ENCODE peak calls at places on chromosome 5, in five cellular contexts. H, F, O, C and U are unnamed samples.
A peak's percentile ranks its signal among the peaks of the same experiment; 100 is the strongest.

GRCh38 chr5:126338516-126339153 is 84.6 kb upstream of the GRAMD2B start:
- DNase-seq in H (no peak), F (no peak), O (no peak), C (no peak), U (no peak)

GRCh38 chr5:179577286-179577960 is 27.1 kb downstream of the RUFY1 start:
- DNase-seq in H (no peak), F (no peak), O (no peak), C (no peak), U (no peak)

GRCh38 chr5:151104795-151105194 is 24.0 kb upstream of the TNIP1 start:
- DNase-seq in H (no peak), F (no peak), O (peak; percentile 74), C (no peak), U (no peak)

GRCh38 chr5:124736111-124736813 is 10.2 kb downstream of the ZNF608 start:
- DNase-seq in H (no peak), F (no peak), O (no peak), C (peak; percentile 90), U (no peak)

GRCh38 chr5:82390088-82390487 is 111.9 kb upstream of the RPS23 start:
- DNase-seq in H (no peak), F (no peak), O (no peak), C (no peak), U (no peak)

GRCh38 chr5:125093776-125094175 is 347.3 kb upstream of the ZNF608 start:
- DNase-seq in H (no peak), F (no peak), O (no peak), C (peak; percentile 81), U (peak; percentile 62)

GRCh38 chr5:111313017-111313724 is 89.0 kb downstream of the CAMK4 start:
- DNase-seq in H (no peak), F (no peak), O (no peak), C (no peak), U (no peak)

GRCh38 chr5:80346055-80346454 is 26.3 kb downstream of the SPZ1 start:
- DNase-seq in H (no peak), F (peak; percentile 47), O (no peak), C (peak; percentile 2), U (no peak)

GRCh38 chr5:8827701-8828100 is 718.2 kb downstream of the SEMA5A start:
- DNase-seq in H (no peak), F (no peak), O (no peak), C (peak; percentile 77), U (no peak)

GRCh38 chr5:135944967-135945560 is 9.7 kb downstream of the LECT2 start:
- DNase-seq in H (no peak), F (peak; percentile 66), O (peak; percentile 25), C (peak; percentile 89), U (peak; percentile 41)

GRCh38 chr5:16894236-16895057 is 41.6 kb downstream of the MYO10 start:
- DNase-seq in H (no peak), F (no peak), O (no peak), C (peak; percentile 96), U (peak; percentile 98)

GRCh38 chr5:115524199-115524598 is 20.4 kb downstream of the FEM1C start:
- DNase-seq in H (no peak), F (no peak), O (no peak), C (no peak), U (no peak)

GRCh38 chr5:93307557-93307956 is 273.5 kb downstream of the NR2F1-AS1 start:
- DNase-seq in H (no peak), F (no peak), O (no peak), C (no peak), U (no peak)

GRCh38 chr5:55276771-55277170 is 30.7 kb downstream of the DHX29 start:
- DNase-seq in H (no peak), F (no peak), O (no peak), C (no peak), U (peak; percentile 94)

GRCh38 chr5:109688647-109688998 is 1.1 kb upstream of the MAN2A1 start:
- DNase-seq in H (no peak), F (no peak), O (no peak), C (peak; percentile 31), U (no peak)

GRCh38 chr5:176542596-176543427 is 5.6 kb upstream of the RNF44 start:
- DNase-seq in H (no peak), F (peak; percentile 89), O (peak; percentile 26), C (no peak), U (no peak)

GRCh38 chr5:41200506-41200905 is 12.8 kb downstream of the C6 start:
- DNase-seq in H (no peak), F (no peak), O (no peak), C (no peak), U (no peak)

DNA sequence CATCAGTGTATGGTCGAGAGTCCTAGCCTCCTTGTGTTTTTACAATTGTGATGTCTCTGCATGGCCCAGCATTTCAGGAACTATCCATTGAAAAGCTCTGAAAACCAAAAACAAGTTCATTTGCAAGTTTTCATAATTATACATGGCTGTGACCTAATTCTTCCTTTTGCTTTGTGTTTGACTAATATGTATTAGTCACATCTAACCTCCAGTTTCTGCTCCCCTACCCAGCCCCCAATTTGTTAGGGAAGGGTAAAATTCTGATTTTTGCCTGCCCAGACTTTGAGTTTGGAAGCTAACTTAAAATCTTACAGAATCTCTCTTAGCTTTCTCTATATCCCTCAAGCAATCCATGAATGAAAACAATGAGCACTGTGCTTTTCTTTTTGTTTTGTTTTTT is 128.2 kb upstream of the SEMA6A start:
- DNase-seq in H (no peak), F (no peak), O (no peak), C (no peak), U (no peak)
- H3K4me3 ChIP-seq in H (no peak overlapping the region), F (no peak overlapping the region), O (no peak overlapping the region), C (no peak overlapping the region), U (no peak overlapping the region)

GRCh38 chr5:134463176-134463720 is 51.6 kb upstream of the CDKN2AIPNL start:
- DNase-seq in H (no peak), F (no peak), O (no peak), C (no peak), U (no peak)

GRCh38 chr5:134463991-134464760 is 52.5 kb upstream of the CDKN2AIPNL start:
- DNase-seq in H (no peak), F (no peak), O (no peak), C (no peak), U (no peak)

GRCh38 chr5:134460551-134460950 is 48.9 kb upstream of the CDKN2AIPNL start:
- DNase-seq in H (no peak), F (no peak), O (no peak), C (no peak), U (no peak)

GRCh38 chr5:134462047-134462575 is 50.4 kb upstream of the CDKN2AIPNL start:
- DNase-seq in H (no peak), F (no peak), O (no peak), C (no peak), U (no peak)

GRCh38 chr5:134462761-134463160 is 51.1 kb upstream of the CDKN2AIPNL start:
- DNase-seq in H (no peak), F (no peak), O (no peak), C (no peak), U (no peak)
- TF ChIP-seq CTCF in H (no peak), F (no peak), O (no peak), C (no peak), U (no peak)

GRCh38 chr5:19172926-19173425 is 815.0 kb downstream of the CDH18 start:
- DNase-seq in H (no peak), F (no peak), O (no peak), C (no peak), U (no peak)
- H3K4me3 ChIP-seq in H (no peak overlapping the region), F (no peak overlapping the region), O (no peak overlapping the region), C (no peak overlapping the region), U (no peak overlapping the region)

DNA sequence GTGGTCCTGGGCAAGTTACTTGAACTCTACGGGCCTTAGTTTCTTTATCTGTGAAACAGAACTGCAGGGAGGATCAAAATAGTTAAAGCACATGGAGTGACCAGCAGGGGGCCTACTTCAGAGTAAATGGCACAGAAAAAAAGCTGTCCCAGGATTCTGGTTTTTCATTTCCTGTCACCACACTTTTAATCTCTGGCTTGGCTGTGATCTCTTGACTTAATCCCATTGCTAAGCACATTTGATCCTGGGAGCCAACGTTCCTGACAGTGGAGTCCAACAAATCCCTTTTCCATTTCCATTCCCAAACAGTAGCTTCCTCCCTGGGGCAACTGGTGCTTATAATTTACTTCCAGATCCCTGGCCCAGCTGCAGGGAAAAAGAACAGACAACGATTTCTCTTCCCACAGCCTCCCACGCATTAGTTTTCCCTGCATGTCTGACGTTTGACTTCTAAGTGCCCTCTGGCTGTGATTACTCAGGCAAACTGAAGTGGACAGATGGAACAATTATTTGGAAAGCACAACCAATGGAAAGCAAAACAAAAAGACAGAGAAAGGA is 136.5 kb upstream of the STK32A start:
- DNase-seq in H (no peak), F (peak; percentile 53), O (no peak), C (peak; percentile 43), U (peak; percentile 65)
- TF ChIP-seq CTCF in H (peak; percentile 48), F (peak; percentile 82), O (no peak), C (peak; percentile 54), U (peak; percentile 73)

GRCh38 chr5:59275170-59275536 is 618.4 kb downstream of the PDE4D start:
- DNase-seq in H (no peak), F (no peak), O (no peak), C (no peak), U (no peak)
- H3K4me3 ChIP-seq in H (peak overlapping the region; percentile 47), F (no peak overlapping the region), O (peak overlapping the region; percentile 37), C (peak overlapping the region; percentile 44), U (peak overlapping the region; percentile 57)